ENCODE peak calls at places on chromosomes 12 and 14, in four cellular contexts. Z is nucleus accumbens, J is NCI-H1105, O is GM19239. Y is an unnamed sample.

GRCh38 chr14:97978336-97978735 is 1181.2 kb downstream of the VRK1 start:
- DNase-seq in Z (peak), J (peak), O (no peak), Y (peak)

GRCh38 chr12:124745891-124746570 is 117.6 kb downstream of the SCARB1 start:
- DNase-seq in Z (peak), J (peak), O (no peak), Y (peak)

GRCh38 chr14:103886304-103887169 is 39.2 kb upstream of the PPP1R13B start:
- DNase-seq in Z (no peak), J (no peak), O (no peak), Y (no peak)

GRCh38 chr14:51566831-51567582 is 84.7 kb upstream of the FRMD6 start:
- DNase-seq in Z (no peak), J (no peak), O (no peak), Y (no peak)

GRCh38 chr12:11152725-11153124 is 18.3 kb upstream of the SMIM10L1 start:
- DNase-seq in Z (no peak), J (no peak), O (no peak), Y (no peak)

GRCh38 chr12:92408072-92408900 is 262.6 kb upstream of the BTG1 start:
- DNase-seq in Z (no peak), J (peak), O (no peak), Y (peak)

GRCh38 chr14:103001226-103001625 is 56.1 kb downstream of the CDC42BPB start:
- DNase-seq in Z (no peak), J (no peak), O (no peak), Y (no peak)

GRCh38 chr14:73777420-73777819 is 63.2 kb upstream of the PNMA1 start:
- DNase-seq in Z (no peak), J (no peak), O (no peak), Y (no peak)

GRCh38 chr14:90109858-90110257 is 48.1 kb downstream of the KCNK13 start:
- DNase-seq in Z (no peak), J (no peak), O (no peak), Y (no peak)

GRCh38 chr14:75969891-75970290 is 11.9 kb downstream of the TGFB3 start:
- DNase-seq in Z (no peak), J (no peak), O (no peak), Y (no peak)

GRCh38 chr12:89690925-89691324 is 17.7 kb downstream of the ATP2B1 start:
- DNase-seq in Z (no peak), J (no peak), O (no peak), Y (no peak)

GRCh38 chr12:4957781-4958180 is 48.1 kb downstream of the KCNA1 start:
- DNase-seq in Z (no peak), J (no peak), O (no peak), Y (no peak)

GRCh38 chr12:80044694-80045046 is 54.7 kb upstream of the OTOGL start:
- DNase-seq in Z (no peak), J (no peak), O (no peak), Y (no peak)

GRCh38 chr14:65599375-65599774 is 186.8 kb downstream of the FUT8 start:
- DNase-seq in Z (no peak), J (no peak), O (no peak), Y (no peak)

GRCh38 chr14:92955381-92955780 is 32.4 kb downstream of the CHGA start:
- DNase-seq in Z (no peak), J (no peak), O (no peak), Y (no peak)

GRCh38 chr12:6769003-6769389 is 2.8 kb downstream of the PTMS start:
- DNase-seq in Z (no peak), J (no peak), O (no peak), Y (peak)

GRCh38 chr14:48937796-48938195 is 648.4 kb downstream of the RPS29 start:
- DNase-seq in Z (no peak), J (no peak), O (no peak), Y (no peak)

GRCh38 chr12:45130881-45131281 is 80.0 kb upstream of the DBX2 start:
- DNase-seq in Z (no peak), J (peak), O (peak), Y (peak)

GRCh38 chr12:80936642-80937390 is 918 bp downstream of the LIN7A start:
- DNase-seq in Z (no peak), J (peak), O (no peak), Y (no peak)

GRCh38 chr12:69024413-69024812 is 91.4 kb upstream of the CPM start:
- DNase-seq in Z (no peak), J (no peak), O (no peak), Y (peak)

GRCh38 chr14:105617201-105617777 is 90.9 kb downstream of the TMEM121 start:
- DNase-seq in Z (no peak), J (no peak), O (no peak), Y (no peak)

GRCh38 chr12:25386823-25387134 is 136.1 kb upstream of the KRAS start:
- DNase-seq in Z (no peak), J (no peak), O (no peak), Y (no peak)

GRCh38 chr14:49982082-49982481 is 89.2 kb downstream of the ARF6 start:
- DNase-seq in Z (no peak), J (no peak), O (no peak), Y (no peak)

GRCh38 chr12:70260610-70261009 is 17.4 kb downstream of the CNOT2 start:
- DNase-seq in Z (no peak), J (no peak), O (no peak), Y (no peak)

GRCh38 chr12:88579941-88580871 is at the start of gene KITLG:
- DNase-seq in Z (peak), J (peak), O (peak), Y (peak)

GRCh38 chr12:27595231-27595642 is 71.2 kb downstream of the PPFIBP1 start:
- DNase-seq in Z (no peak), J (no peak), O (no peak), Y (no peak)

GRCh38 chr12:71214511-71215285 is 56.9 kb upstream of the TSPAN8 start:
- DNase-seq in Z (no peak), J (no peak), O (no peak), Y (no peak)

GRCh38 chr14:75454963-75455546 is 27.2 kb downstream of the JDP2 start:
- DNase-seq in Z (no peak), J (no peak), O (no peak), Y (no peak)

GRCh38 chr14:61570961-61571299 is 124.4 kb upstream of the HIF1A start:
- DNase-seq in Z (no peak), J (no peak), O (no peak), Y (no peak)

GRCh38 chr12:70785896-70786295 is 134.6 kb downstream of the PTPRR start:
- DNase-seq in Z (no peak), J (no peak), O (no peak), Y (no peak)

GRCh38 chr12:91216871-91217270 is 34.3 kb upstream of the DCN start:
- DNase-seq in Z (no peak), J (no peak), O (no peak), Y (no peak)

Y was measured in NCI-H748 treated with DMSO at 0.1 percent for 48 hours.